ENCODE peak calls at places on chromosomes 1 and 21, in eight cellular contexts. G is activated CD8-positive, alpha-beta T cell treated with anti-CD3 and anti-CD28 coated beads for 36 hours; F is RWPE2; I is thoracic aorta; E is CD8-positive, alpha-beta T cell; C is activated B cell treated with CpG ODN at 0.5 μM for 24 hours; O is pancreas; J is left lung. S is an unnamed sample.

GRCh38 chr1:94676686-94677085 is 135.1 kb upstream of the F3 start:
- ATAC-seq in C (no peak), E (no peak), I (no peak), G (no peak), J (no peak), O (peak), F (no peak), S (no peak)

GRCh38 chr1:107010582-107010981 is 45.9 kb upstream of the PRMT6 start:
- ATAC-seq in O (no peak), E (no peak), F (no peak), I (no peak), G (no peak), C (peak), J (no peak), S (no peak)

GRCh38 chr1:26984291-26984690 is 9.2 kb upstream of the TRNP1 start:
- ATAC-seq in O (no peak), I (no peak), E (no peak), J (no peak), C (no peak), G (no peak), F (no peak), S (no peak)

GRCh38 chr21:43333301-43334062 is 93.4 kb downstream of the SIK1 start:
- ATAC-seq in C (no peak), G (peak), F (peak), I (no peak), E (no peak), J (peak), O (peak), S (peak)

GRCh38 chr1:102872526-102872925 is 235.8 kb downstream of the COL11A1 start:
- ATAC-seq in F (no peak), C (no peak), I (no peak), J (no peak), O (no peak), G (no peak), E (no peak), S (no peak)

GRCh38 chr21:19034041-19034440 is 630.5 kb upstream of the TMPRSS15 start:
- ATAC-seq in F (no peak), G (no peak), J (no peak), C (no peak), I (no peak), E (no peak), O (no peak), S (no peak)

GRCh38 chr1:150612014-150612345 is 17.4 kb downstream of the ENSA start:
- ATAC-seq in E (no peak), I (no peak), O (no peak), C (no peak), J (no peak), F (no peak), G (no peak), S (no peak)

GRCh38 chr1:51648180-51649109 is 31.6 kb downstream of the OSBPL9 start:
- ATAC-seq in O (peak), G (no peak), F (peak), E (no peak), J (peak), I (no peak), C (no peak), S (peak)

GRCh38 chr1:156517746-156518145 is 17.2 kb upstream of the MEF2D start:
- ATAC-seq in F (peak), C (no peak), I (no peak), J (no peak), O (no peak), E (no peak), G (no peak), S (no peak)

GRCh38 chr1:28684937-28685336 is 16.4 kb downstream of the GMEB1 start:
- ATAC-seq in G (no peak), E (no peak), J (no peak), F (no peak), C (no peak), O (no peak), I (no peak), S (no peak)

GRCh38 chr21:35428489-35428888 is 379.4 kb upstream of the RUNX1 start:
- ATAC-seq in O (no peak), E (peak), G (no peak), C (no peak), J (peak), F (no peak), I (peak), S (no peak)

GRCh38 chr1:167916766-167917511 is 3.0 kb upstream of the ADCY10 start:
- ATAC-seq in O (peak), F (no peak), I (no peak), C (no peak), G (no peak), E (no peak), J (peak), S (no peak)

GRCh38 chr21:31220567-31220966 is 123.5 kb downstream of the TIAM1 start:
- ATAC-seq in I (no peak), O (no peak), E (no peak), J (no peak), C (no peak), G (no peak), F (no peak), S (no peak)

GRCh38 chr1:168520052-168520751 is 23.6 kb downstream of the XCL2 start:
- ATAC-seq in O (no peak), G (peak), C (no peak), F (no peak), I (no peak), E (peak), J (no peak), S (no peak)

GRCh38 chr1:208538587-208538986 is 294.4 kb upstream of the PLXNA2 start:
- ATAC-seq in J (no peak), E (no peak), G (no peak), C (no peak), F (no peak), I (no peak), O (peak), S (no peak)

GRCh38 chr1:208475951-208476824 is 232.0 kb upstream of the PLXNA2 start:
- ATAC-seq in J (peak), E (no peak), C (no peak), I (no peak), F (no peak), O (peak), G (no peak), S (peak)

GRCh38 chr1:208990456-208990855 is 593.1 kb upstream of the CAMK1G start:
- ATAC-seq in O (no peak), I (no peak), G (no peak), C (no peak), J (no peak), E (no peak), F (no peak), S (no peak)

DNA sequence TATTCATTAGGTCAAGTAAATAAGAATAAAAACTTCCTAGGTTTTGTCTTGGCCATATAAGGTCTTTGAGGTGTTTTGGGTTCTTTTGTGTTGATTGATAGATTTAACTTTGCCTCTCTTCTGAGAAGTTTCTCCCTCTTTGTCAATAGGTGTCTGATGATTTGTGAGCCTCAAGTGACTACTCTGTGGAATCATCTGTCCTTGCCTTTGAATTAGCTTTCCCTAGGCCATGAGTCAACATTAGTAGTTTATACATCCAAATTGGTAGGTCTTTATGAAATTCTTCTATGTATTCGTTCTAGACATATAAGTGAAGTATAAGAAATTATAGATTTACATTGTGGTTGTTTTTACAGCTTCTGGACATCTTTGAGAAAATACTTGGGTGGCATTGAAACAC is 864.4 kb downstream of the USP25 start:
- ATAC-seq in O (no peak), F (no peak), J (no peak), I (no peak), C (no peak), G (no peak), E (no peak), S (no peak)
- TF ChIP-seq CTCF in O (no peak), F (no peak), J (no peak), I (no peak), C (no peak), G (no peak), E (no peak), S (no peak)

DNA sequence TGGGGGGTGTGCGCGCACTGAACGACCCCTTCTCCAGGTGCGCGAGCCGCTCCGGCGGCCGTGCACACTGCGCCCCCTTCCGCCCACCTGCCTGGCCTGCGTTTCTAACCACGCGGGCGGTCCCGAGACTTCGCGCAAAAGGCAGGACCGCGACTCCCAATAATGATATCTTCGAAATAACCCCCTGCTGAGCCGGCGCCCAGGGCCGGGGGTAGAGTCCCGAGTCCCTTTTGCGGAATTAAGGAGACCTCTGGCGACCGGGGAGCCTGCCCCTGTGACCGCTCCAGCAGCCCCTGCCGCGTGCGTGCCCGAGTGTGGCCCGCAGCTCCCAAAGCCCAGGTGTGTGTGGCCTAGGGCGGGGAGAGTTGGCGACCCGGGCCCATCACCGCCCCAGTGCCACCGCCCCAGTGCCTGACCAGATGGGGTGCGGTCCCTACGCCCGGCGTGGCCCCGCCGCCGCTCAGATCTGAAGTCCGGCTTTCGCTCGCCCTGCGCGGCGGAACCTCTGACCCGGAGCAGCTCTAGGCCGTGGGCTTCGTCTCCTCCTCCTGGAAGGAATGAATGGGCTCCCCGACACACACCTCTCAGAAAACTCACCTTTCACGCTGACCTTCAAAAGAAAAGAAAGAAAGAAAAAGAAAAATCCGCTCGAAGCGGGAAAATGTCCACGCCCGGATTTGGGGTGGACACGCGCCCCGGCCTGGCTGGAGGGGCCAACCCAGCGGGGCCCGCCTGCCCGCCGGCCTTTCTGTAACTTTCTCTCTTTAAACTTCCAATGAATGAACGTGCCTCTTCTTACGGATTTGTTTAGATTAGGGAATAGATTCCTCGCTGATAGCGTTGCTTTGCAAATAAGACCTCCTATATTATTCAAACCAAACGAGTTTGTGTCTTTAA is 5.5 kb upstream of the SIM2 start:
- ATAC-seq in I (no peak), C (no peak), J (no peak), G (no peak), E (no peak), O (no peak), F (peak), S (no peak)
- TF ChIP-seq CTCF in I (no peak), C (no peak), J (no peak), G (no peak), E (no peak), O (no peak), F (peak), S (no peak)

GRCh38 chr1:46735708-46736324 is 16.9 kb upstream of the EFCAB14 start:
- ATAC-seq in G (no peak), J (peak), I (no peak), F (peak), C (no peak), E (no peak), O (peak), S (no peak)
- TF ChIP-seq CTCF in G (no peak), J (no peak), I (no peak), F (peak), C (no peak), E (no peak), O (no peak), S (no peak)

GRCh38 chr1:147168626-147169058 is 3.6 kb downstream of the PRKAB2 start:
- ATAC-seq in F (no peak), E (no peak), J (no peak), G (no peak), I (no peak), C (no peak), O (no peak), S (no peak)

GRCh38 chr1:147169840-147170674 is 2.2 kb downstream of the PRKAB2 start:
- ATAC-seq in G (no peak), O (no peak), F (no peak), I (no peak), J (no peak), C (no peak), E (no peak), S (no peak)

GRCh38 chr1:147169171-147169570 is 3.1 kb downstream of the PRKAB2 start:
- ATAC-seq in J (no peak), E (no peak), C (no peak), I (no peak), G (no peak), O (no peak), F (no peak), S (no peak)

GRCh38 chr1:147172168-147173016 is at the start of gene PRKAB2:
- ATAC-seq in O (peak), J (peak), I (peak), E (peak), G (peak), C (peak), F (peak), S (peak)

GRCh38 chr1:147171399-147172167 is 687 bp downstream of the PRKAB2 start:
- ATAC-seq in E (no peak), I (no peak), F (peak), C (no peak), J (no peak), G (no peak), O (no peak), S (no peak)
- TF ChIP-seq CTCF in E (no peak), I (no peak), F (no peak), C (no peak), J (no peak), G (no peak), O (no peak), S (no peak)

GRCh38 chr1:32179443-32180185 is at the start of gene TXLNA:
- ATAC-seq in J (peak), E (peak), O (peak), G (peak), I (peak), C (peak), F (peak), S (peak)
- TF ChIP-seq CTCF in J (no peak), E (no peak), O (no peak), G (no peak), I (no peak), C (no peak), F (no peak), S (peak)

GRCh38 chr1:14504517-14504916 is 94.0 kb upstream of the KAZN start:
- ATAC-seq in J (no peak), G (no peak), O (no peak), C (no peak), E (no peak), F (no peak), I (no peak), S (no peak)
- TF ChIP-seq CTCF in J (no peak), G (no peak), O (no peak), C (no peak), E (no peak), F (no peak), I (no peak), S (no peak)

GRCh38 chr1:186681136-186681535 is 913 bp upstream of the PTGS2 start:
- ATAC-seq in I (no peak), C (no peak), O (no peak), J (peak), E (no peak), F (no peak), G (no peak), S (no peak)

GRCh38 chr1:186683637-186684410 is 3.6 kb upstream of the PTGS2 start:
- ATAC-seq in I (no peak), J (no peak), G (no peak), C (no peak), O (no peak), E (no peak), F (no peak), S (no peak)

GRCh38 chr1:186680031-186681012 is at the start of gene PTGS2:
- ATAC-seq in O (peak), J (peak), I (peak), C (peak), G (peak), E (peak), F (peak), S (peak)

GRCh38 chr1:186681806-186682205 is 1.6 kb upstream of the PTGS2 start:
- ATAC-seq in F (no peak), I (no peak), O (no peak), G (no peak), E (no peak), C (no peak), J (no peak), S (no peak)

GRCh38 chr1:186682721-186683120 is 2.5 kb upstream of the PTGS2 start:
- ATAC-seq in J (no peak), C (no peak), G (no peak), O (no peak), I (no peak), E (no peak), F (no peak), S (no peak)
- TF ChIP-seq CTCF in J (no peak), C (no peak), G (no peak), O (no peak), I (no peak), E (no peak), F (peak), S (no peak)

GRCh38 chr1:210629276-210629675 is 300.6 kb downstream of the HHAT start:
- ATAC-seq in C (no peak), G (no peak), F (no peak), O (no peak), J (no peak), I (no peak), E (no peak), S (no peak)

GRCh38 chr1:210627740-210628139 is 299.0 kb downstream of the HHAT start:
- ATAC-seq in E (no peak), O (no peak), G (no peak), J (no peak), C (no peak), F (no peak), I (no peak), S (no peak)

GRCh38 chr1:210624722-210625121 is 296.0 kb downstream of the HHAT start:
- ATAC-seq in I (no peak), C (no peak), G (no peak), E (no peak), O (no peak), J (no peak), F (no peak), S (peak)

GRCh38 chr1:210625715-210626114 is 297.0 kb downstream of the HHAT start:
- ATAC-seq in G (no peak), I (no peak), O (no peak), F (no peak), C (no peak), J (no peak), E (no peak), S (no peak)

DNA sequence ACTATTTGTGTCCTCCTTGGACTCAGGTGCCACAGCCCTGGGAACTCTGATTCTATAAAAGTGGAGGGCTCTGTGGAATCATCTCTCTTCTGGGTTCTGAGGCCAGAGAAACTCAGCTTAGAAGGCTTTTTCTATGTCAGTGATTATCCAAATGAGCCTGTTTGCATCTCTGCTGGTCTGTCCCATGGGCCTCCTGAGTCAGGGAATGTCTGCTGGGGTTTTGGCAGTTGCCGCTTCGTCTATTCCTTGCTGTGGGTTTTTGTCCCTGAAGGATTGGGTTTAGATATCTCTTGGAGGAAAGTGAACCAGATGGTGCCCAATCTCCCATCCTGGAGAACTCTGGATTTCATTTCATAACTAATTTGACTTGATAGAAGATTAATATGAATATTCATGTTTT is 297.6 kb downstream of the HHAT start:
- ATAC-seq in C (no peak), G (no peak), F (no peak), E (no peak), J (no peak), I (no peak), O (no peak), S (no peak)
- TF ChIP-seq CTCF in C (no peak), G (no peak), F (no peak), E (no peak), J (no peak), I (no peak), O (no peak), S (no peak)

S was measured in gastroesophageal sphincter.